ENCODE peak calls at places on chromosomes 6 and 20, in four cellular contexts. K is breast epithelium, W is suprapubic skin, T is K562. O is an unnamed sample. For H3K36me3, the result is how much of the 10 kb centered on the place peaks cover.

GRCh38 chr6:3841711-3842565 is 7.2 kb upstream of the FAM50B start:
- DNase-seq in K (peak), W (no peak), T (no peak), O (peak)

GRCh38 chr6:154615483-154616025 is 105.1 kb upstream of the CNKSR3 start:
- DNase-seq in K (peak), W (no peak), T (peak), O (peak)

GRCh38 chr20:12535316-12535715 is 473.5 kb upstream of the SPTLC3 start:
- DNase-seq in K (no peak), W (no peak), T (no peak), O (no peak)

GRCh38 chr6:73354389-73354651 is 244 bp upstream of the DPPA5 start:
- DNase-seq in K (no peak), W (no peak), T (no peak), O (no peak)

GRCh38 chr20:49545572-49545971 is 22.4 kb downstream of the PTGIS start:
- DNase-seq in K (no peak), W (peak), T (peak), O (no peak)

GRCh38 chr20:63900373-63900772 is 5.4 kb downstream of the DNAJC5 start:
- DNase-seq in K (no peak), W (no peak), T (no peak), O (no peak)

GRCh38 chr6:152727507-152727906 is 23.1 kb upstream of the VIP start:
- DNase-seq in K (no peak), W (no peak), T (peak), O (no peak)

GRCh38 chr6:157868835-157869234 is 45.8 kb downstream of the SNX9 start:
- DNase-seq in K (no peak), W (no peak), T (no peak), O (no peak)

GRCh38 chr6:34239893-34240292 is 3.2 kb downstream of the HMGA1 start:
- DNase-seq in K (no peak), W (no peak), T (no peak), O (no peak)

GRCh38 chr20:62254021-62254724 is 15.9 kb downstream of the OSBPL2 start:
- DNase-seq in K (no peak), W (no peak), T (no peak), O (no peak)

GRCh38 chr20:62485062-62485700 is 9.4 kb upstream of the GATA5 start:
- DNase-seq in K (no peak), W (no peak), T (peak), O (no peak)

GRCh38 chr6:16343593-16343992 is 105.2 kb downstream of the GMPR start:
- DNase-seq in K (no peak), W (no peak), T (no peak), O (no peak)

GRCh38 chr6:20351529-20351928 is 50.1 kb upstream of the E2F3 start:
- DNase-seq in K (no peak), W (no peak), T (no peak), O (no peak)

GRCh38 chr20:46307139-46307998 is 929 bp downstream of the CDH22 start:
- DNase-seq in K (no peak), W (no peak), T (peak), O (peak)

GRCh38 chr20:3229158-3229557 is 9.8 kb downstream of the SLC4A11 start:
- DNase-seq in K (no peak), W (no peak), T (no peak), O (no peak)

GRCh38 chr6:157407637-157408036 is 26.6 kb downstream of the ZDHHC14 start:
- DNase-seq in K (no peak), W (no peak), T (no peak), O (no peak)

GRCh38 chr6:49806145-49806544 is 19.1 kb upstream of the PGK2 start:
- DNase-seq in K (no peak), W (no peak), T (no peak), O (no peak)

DNA sequence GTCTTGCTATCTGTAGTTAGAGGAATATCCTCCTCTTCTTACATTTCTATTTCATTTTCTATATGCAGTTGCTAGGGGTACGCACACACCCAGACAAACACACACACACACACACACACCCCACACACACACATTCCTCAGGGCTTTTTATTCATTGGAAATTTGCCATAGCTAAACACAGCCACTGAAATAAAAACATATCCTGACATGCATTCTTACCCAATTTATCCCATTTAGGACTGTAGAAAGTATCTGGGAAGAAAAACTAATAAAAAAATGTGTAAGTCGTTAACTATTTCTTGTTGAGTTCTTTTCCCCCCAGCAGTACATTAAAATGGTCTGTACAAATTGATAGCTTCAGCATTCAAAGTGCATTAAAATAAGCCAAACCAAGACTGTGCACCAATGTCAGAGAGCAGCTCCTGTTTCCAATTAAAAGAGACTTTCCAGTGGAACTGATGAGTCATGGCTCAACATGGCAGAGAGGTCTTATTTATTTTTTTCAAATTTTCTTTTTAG is 357.9 kb upstream of the AGPAT4 start:
- DNase-seq in K (no peak), W (no peak), T (no peak), O (no peak)
- TF ChIP-seq POLR2AphosphoS5 in K (no peak), W (no peak), T (no peak), O (no peak)

DNA sequence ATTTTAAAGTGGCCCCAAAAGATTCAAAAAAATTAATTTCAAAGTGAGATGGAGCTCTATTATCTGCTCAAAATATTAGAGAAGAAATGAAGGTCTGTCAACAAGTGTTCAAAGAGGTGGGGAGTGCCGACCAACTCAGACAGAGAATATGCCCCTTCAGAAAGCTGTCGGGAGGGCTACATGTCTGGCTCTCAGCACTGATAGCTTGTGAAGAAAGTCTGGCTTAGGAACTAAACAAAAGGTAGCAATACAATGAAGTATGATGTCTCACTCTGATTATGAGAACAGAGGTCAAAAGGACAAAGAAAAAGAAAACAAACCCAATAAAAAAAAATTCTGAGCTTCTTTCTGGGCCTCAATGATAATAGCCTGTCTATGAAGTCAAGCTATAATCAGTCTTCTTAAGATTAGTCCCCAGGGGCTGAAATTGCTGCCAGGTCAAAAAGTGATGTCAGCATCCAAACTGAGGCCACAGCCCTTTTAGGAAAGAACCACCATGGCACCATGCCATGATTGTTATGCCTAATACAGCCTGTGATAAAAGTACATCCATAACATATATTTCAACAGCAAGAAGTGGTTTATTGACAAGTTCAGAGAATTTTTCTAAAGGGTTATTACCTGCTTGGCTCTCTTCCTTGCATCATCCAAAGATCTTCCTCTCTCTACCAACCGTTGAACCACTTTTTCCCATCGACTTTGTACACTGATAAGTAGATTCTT is 150.9 kb downstream of the DST start:
- DNase-seq in K (no peak), W (no peak), T (peak), O (no peak)
- H3K36me3 ChIP-seq in K (under half), W (half or more), T (under half), O (under half)

GRCh38 chr20:32028647-32029372 is 18.6 kb downstream of the CCM2L start:
- DNase-seq in K (no peak), W (no peak), T (peak), O (no peak)

GRCh38 chr20:32034581-32035397 is 17.3 kb upstream of the HCK start:
- DNase-seq in K (no peak), W (no peak), T (no peak), O (no peak)

GRCh38 chr20:32029561-32029960 is 19.3 kb downstream of the CCM2L start:
- DNase-seq in K (no peak), W (no peak), T (no peak), O (no peak)

GRCh38 chr20:32027653-32028052 is 17.4 kb downstream of the CCM2L start:
- DNase-seq in K (no peak), W (no peak), T (no peak), O (no peak)

DNA sequence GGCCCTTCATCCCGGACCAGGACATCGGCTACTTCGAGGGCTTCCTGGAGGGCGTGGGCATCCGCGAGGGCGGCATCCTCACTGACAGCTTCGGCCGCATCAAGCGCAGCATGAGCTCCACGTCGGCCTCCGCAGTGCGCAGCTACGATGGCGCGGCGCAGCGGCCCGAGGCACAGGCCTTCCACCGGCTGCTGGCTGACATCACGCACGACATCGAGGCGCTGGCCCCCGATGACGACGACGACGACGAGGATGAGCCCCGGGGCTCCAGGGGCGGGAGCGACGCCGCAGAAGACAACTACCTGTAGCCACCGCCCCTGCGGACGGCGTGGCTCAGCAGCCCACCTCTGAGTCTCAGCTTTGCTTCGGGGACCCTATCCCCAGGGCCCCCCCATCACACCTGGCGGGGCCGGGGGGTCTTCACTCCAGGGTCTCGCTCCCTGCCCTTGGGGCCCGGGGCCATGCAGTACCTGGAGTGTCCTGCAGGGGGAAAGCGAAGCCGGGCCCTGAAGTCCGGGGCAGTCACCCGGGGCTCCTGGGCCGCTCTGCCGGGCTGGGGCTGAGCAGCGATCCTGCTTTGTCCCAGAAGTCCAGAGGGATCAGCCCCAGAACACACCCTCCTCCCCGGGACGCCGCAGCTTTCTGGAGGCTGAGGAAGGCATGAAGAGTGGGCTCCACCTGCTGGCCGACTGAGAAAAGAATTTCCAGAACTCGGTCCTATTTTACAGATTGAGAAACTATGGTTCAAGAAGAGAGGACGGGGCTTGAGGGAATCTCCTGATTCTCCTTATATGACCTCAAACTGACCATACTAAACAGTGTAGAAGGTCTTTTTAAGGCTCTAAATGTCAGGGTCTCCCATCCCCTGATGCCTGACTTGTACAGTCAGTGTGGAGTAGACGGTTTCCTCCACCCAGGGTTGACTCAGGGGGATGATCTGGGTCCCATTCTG is 20.8 kb upstream of the HCK start:
- DNase-seq in K (peak), W (no peak), T (peak), O (peak)
- H3K4me3 ChIP-seq in K (peak), W (peak), T (no peak), O (peak)

GRCh38 chr6:110875548-110876169 is 1.1 kb downstream of the AMD1 start:
- DNase-seq in K (no peak), W (peak), T (peak), O (peak)

GRCh38 chr6:110877569-110877968 is 3.0 kb downstream of the AMD1 start:
- DNase-seq in K (no peak), W (no peak), T (no peak), O (no peak)

GRCh38 chr6:110876170-110876773 is 1.7 kb downstream of the AMD1 start:
- DNase-seq in K (peak), W (peak), T (peak), O (peak)

GRCh38 chr6:110878751-110879539 is 4.4 kb downstream of the AMD1 start:
- DNase-seq in K (no peak), W (no peak), T (peak), O (peak)

DNA sequence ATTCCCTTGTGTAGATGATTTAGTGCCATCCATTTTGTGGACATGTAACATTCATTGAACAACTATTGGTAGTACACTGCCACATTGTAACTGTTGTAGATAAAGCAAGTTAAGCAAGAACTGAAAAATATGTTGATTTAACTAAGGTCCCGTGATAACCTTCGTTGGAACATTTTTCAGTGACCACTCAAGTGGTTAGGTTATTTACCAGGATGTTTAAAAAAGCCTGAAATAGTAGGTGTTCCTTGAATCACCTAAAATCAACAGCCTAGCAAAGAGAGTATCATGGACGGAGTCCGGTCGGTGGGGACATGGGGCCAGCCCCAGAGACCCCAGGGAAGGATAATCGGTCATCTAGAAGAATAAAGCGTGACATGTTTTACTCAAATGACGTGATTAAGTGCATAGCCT is 2.6 kb downstream of the AMD1 start:
- DNase-seq in K (no peak), W (no peak), T (no peak), O (no peak)
- TF ChIP-seq POLR2AphosphoS5 in K (no peak), W (no peak), T (no peak), O (no peak)

GRCh38 chr6:109469591-109470189 is 13.3 kb downstream of the ZBTB24 start:
- DNase-seq in K (no peak), W (no peak), T (no peak), O (no peak)

GRCh38 chr6:109466212-109466923 is 10.8 kb upstream of the MICAL1 start:
- DNase-seq in K (no peak), W (no peak), T (no peak), O (no peak)

GRCh38 chr6:109465772-109466171 is 10.2 kb upstream of the MICAL1 start:
- DNase-seq in K (no peak), W (no peak), T (no peak), O (no peak)

GRCh38 chr6:109471105-109471810 is 11.8 kb downstream of the ZBTB24 start:
- DNase-seq in K (no peak), W (no peak), T (no peak), O (no peak)

GRCh38 chr6:109467696-109468095 is 12.1 kb upstream of the MICAL1 start:
- DNase-seq in K (no peak), W (no peak), T (no peak), O (no peak)
- H3K36me3 ChIP-seq in K (under half), W (half or more), T (half or more), O (under half)

DNA sequence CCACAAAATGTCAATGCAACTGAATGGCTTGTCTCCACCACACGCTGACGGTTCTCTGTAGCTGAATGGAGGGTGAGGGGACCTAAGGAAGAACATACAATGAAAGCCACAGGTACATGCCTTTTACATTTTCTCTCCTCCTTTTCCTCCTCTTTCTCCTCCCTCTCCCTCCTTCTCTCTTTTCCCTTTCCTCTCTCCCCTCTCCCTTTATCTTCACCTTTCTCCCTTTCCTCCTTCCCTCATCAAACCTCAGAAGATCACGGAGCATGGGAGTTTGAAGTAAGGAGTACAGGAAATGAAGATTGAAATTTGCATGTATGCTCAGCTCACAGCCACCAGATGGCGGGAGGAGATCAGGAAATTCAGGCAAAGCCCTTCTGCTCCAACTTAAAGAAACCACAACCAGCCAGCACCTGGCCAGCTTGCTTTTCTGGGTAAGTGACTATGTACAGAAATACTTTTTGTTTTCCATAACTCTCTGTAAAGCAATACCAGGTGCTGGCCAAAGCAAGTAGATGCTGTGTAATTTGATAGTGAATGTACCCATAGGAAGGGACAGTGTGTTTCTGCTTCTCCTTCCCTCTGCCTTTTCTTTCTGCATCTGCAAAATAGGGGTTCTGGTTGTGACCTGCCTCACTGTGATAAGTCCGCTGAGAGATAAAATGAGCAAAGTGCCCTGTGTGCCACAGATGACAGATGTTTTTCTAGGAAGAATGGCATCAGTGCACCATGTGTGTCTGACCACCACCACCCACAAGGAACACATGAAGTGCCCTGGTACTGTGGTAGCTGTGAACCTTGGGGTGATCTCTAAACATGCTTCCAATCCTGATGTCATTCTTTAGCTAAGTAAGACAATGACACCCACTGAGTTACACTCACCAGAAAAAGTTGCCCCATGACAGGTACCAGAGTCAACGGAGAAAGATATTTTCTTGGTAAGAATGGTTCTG is 18.6 kb upstream of the FOXO3 start:
- DNase-seq in K (peak), W (no peak), T (peak), O (peak)
- H3K4me3 ChIP-seq in K (no peak), W (no peak), T (no peak), O (no peak)

GRCh38 chr20:32448306-32449056 is 90.3 kb downstream of the ASXL1 start:
- DNase-seq in K (no peak), W (peak), T (no peak), O (peak)
- TF ChIP-seq POLR2AphosphoS5 in K (no peak), W (no peak), T (no peak), O (no peak)

GRCh38 chr20:58446938-58447265 is 57.9 kb downstream of the VAPB start:
- DNase-seq in K (no peak), W (no peak), T (no peak), O (no peak)
- H3K36me3 ChIP-seq in K (under half), W (half or more), T (half or more), O (under half)

GRCh38 chr6:164169355-164169754 is 754.8 kb downstream of the QKI start:
- DNase-seq in K (no peak), W (no peak), T (no peak), O (no peak)
- H3K4me3 ChIP-seq in K (no peak), W (no peak), T (no peak), O (no peak)

GRCh38 chr6:138485586-138486248 is 13.6 kb downstream of the NHSL1 start:
- DNase-seq in K (peak), W (no peak), T (no peak), O (no peak)
- TF ChIP-seq POLR2AphosphoS5 in K (no peak), W (no peak), T (no peak), O (no peak)

O was measured in transverse colon.